ENCODE peak calls at places on chromosomes 5 and 9, in four cellular contexts. T is Ammon's horn; G is HFFc6; C is activated T-cell treated with anti-CD3 and anti-CD28 coated beads, Interleukin-2, amount 50 U/mL, for 24 hours. M is an unnamed sample.
A peak's percentile ranks its signal among the peaks of the same experiment; 100 is the strongest.

GRCh38 chr9:22044583-22044982 is 35.5 kb upstream of the CDKN2B start:
- DNase-seq in T (no peak), G (peak; percentile 71), C (no peak), M (no peak)

GRCh38 chr9:79524266-79524665 is 47.5 kb upstream of the TLE4 start:
- DNase-seq in T (no peak), G (peak; percentile 24), C (no peak), M (no peak)

GRCh38 chr9:135468866-135469521 is 10.6 kb upstream of the PPP1R26 start:
- DNase-seq in T (no peak), G (peak; percentile 50), C (peak; percentile 67), M (no peak)

GRCh38 chr5:136023935-136024645 is 4.7 kb upstream of the TGFBI start:
- DNase-seq in T (peak; percentile 37), G (peak; percentile 73), C (no peak), M (no peak)

GRCh38 chr5:77180167-77181081 is 30.1 kb upstream of the PDE8B start:
- DNase-seq in T (no peak), G (no peak), C (no peak), M (peak; percentile 50)

GRCh38 chr5:69414885-69415583 is at the start of gene MARVELD2:
- DNase-seq in T (peak; percentile 37), G (no peak), C (peak; percentile 49), M (peak; percentile 41)

GRCh38 chr9:93072383-93072795 is 13.9 kb downstream of the SUSD3 start:
- DNase-seq in T (no peak), G (no peak), C (peak; percentile 66), M (no peak)

GRCh38 chr9:123138156-123138555 is 104.7 kb downstream of the GPR21 start:
- DNase-seq in T (no peak), G (no peak), C (no peak), M (no peak)

GRCh38 chr9:135665795-135666189 is 2.7 kb downstream of the LCN9 start:
- DNase-seq in T (no peak), G (no peak), C (no peak), M (no peak)

GRCh38 chr9:133406480-133407307 is 11.1 kb downstream of the REXO4 start:
- DNase-seq in T (peak; percentile 84), G (peak; percentile 62), C (peak; percentile 87), M (peak; percentile 88)

GRCh38 chr5:175894251-175894650 is 22.9 kb downstream of the CPLX2 start:
- DNase-seq in T (no peak), G (no peak), C (no peak), M (no peak)